ENCODE peak calls at places on chromosomes 3 and 15, in ten cellular contexts. One of them, this sample, is unnamed.

GRCh38 chr15:80822666-80823065 is 43.5 kb downstream of the CEMIP start:
- DNase-seq in ecto neural progenitor cell: no peak
- DNase-seq in stimulated activated CD4-positive, alpha-beta T cell treated with anti-CD3 and anti-CD28 coated beads, Interleukin-4, amount 100 ng/mL, for 48 hours: no peak
- DNase-seq in H7: no peak
- DNase-seq in activated naive CD8-positive, alpha-beta T cell treated with anti-CD3 and anti-CD28 coated beads, Interleukin-2, amount 50 U/mL, for 24 hours: no peak
- DNase-seq in mesothelial cell of epicardium: no peak
- DNase-seq in stimulated activated naive CD8-positive, alpha-beta T cell treated with anti-CD3 and anti-CD28 coated beads, Interleukin-15, amount 100 ng/mL, for 72 hours: no peak
- DNase-seq in AG08395: no peak
- DNase-seq in AG04450: no peak
- DNase-seq in memory B cell: no peak
- DNase-seq in this sample: no peak

GRCh38 chr3:72171946-72172345 is 387.0 kb upstream of the PROK2 start:
- DNase-seq in activated naive CD8-positive, alpha-beta T cell treated with anti-CD3 and anti-CD28 coated beads, Interleukin-2, amount 50 U/mL, for 24 hours: no peak
- DNase-seq in memory B cell: no peak
- DNase-seq in mesothelial cell of epicardium: no peak
- DNase-seq in AG04450: no peak
- DNase-seq in ecto neural progenitor cell: no peak
- DNase-seq in stimulated activated naive CD8-positive, alpha-beta T cell treated with anti-CD3 and anti-CD28 coated beads, Interleukin-15, amount 100 ng/mL, for 72 hours: no peak
- DNase-seq in H7: no peak
- DNase-seq in AG08395: no peak
- DNase-seq in stimulated activated CD4-positive, alpha-beta T cell treated with anti-CD3 and anti-CD28 coated beads, Interleukin-4, amount 100 ng/mL, for 48 hours: no peak
- DNase-seq in this sample: no peak

GRCh38 chr3:78712270-78712669 is 1055.5 kb downstream of the ROBO1 start:
- DNase-seq in stimulated activated naive CD8-positive, alpha-beta T cell treated with anti-CD3 and anti-CD28 coated beads, Interleukin-15, amount 100 ng/mL, for 72 hours: no peak
- DNase-seq in mesothelial cell of epicardium: no peak
- DNase-seq in AG08395: no peak
- DNase-seq in activated naive CD8-positive, alpha-beta T cell treated with anti-CD3 and anti-CD28 coated beads, Interleukin-2, amount 50 U/mL, for 24 hours: no peak
- DNase-seq in AG04450: no peak
- DNase-seq in memory B cell: no peak
- DNase-seq in H7: no peak
- DNase-seq in ecto neural progenitor cell: no peak
- DNase-seq in stimulated activated CD4-positive, alpha-beta T cell treated with anti-CD3 and anti-CD28 coated beads, Interleukin-4, amount 100 ng/mL, for 48 hours: no peak
- DNase-seq in this sample: no peak

GRCh38 chr3:135239485-135239884 is 444.4 kb downstream of the EPHB1 start:
- DNase-seq in AG04450: no peak
- DNase-seq in stimulated activated CD4-positive, alpha-beta T cell treated with anti-CD3 and anti-CD28 coated beads, Interleukin-4, amount 100 ng/mL, for 48 hours: no peak
- DNase-seq in AG08395: no peak
- DNase-seq in H7: no peak
- DNase-seq in stimulated activated naive CD8-positive, alpha-beta T cell treated with anti-CD3 and anti-CD28 coated beads, Interleukin-15, amount 100 ng/mL, for 72 hours: no peak
- DNase-seq in activated naive CD8-positive, alpha-beta T cell treated with anti-CD3 and anti-CD28 coated beads, Interleukin-2, amount 50 U/mL, for 24 hours: no peak
- DNase-seq in ecto neural progenitor cell: no peak
- DNase-seq in memory B cell: no peak
- DNase-seq in mesothelial cell of epicardium: no peak
- DNase-seq in this sample: no peak

GRCh38 chr3:119609301-119609700 is 11.6 kb downstream of the PLA1A start:
- DNase-seq in memory B cell: no peak
- DNase-seq in mesothelial cell of epicardium: no peak
- DNase-seq in activated naive CD8-positive, alpha-beta T cell treated with anti-CD3 and anti-CD28 coated beads, Interleukin-2, amount 50 U/mL, for 24 hours: no peak
- DNase-seq in AG04450: no peak
- DNase-seq in H7: no peak
- DNase-seq in stimulated activated CD4-positive, alpha-beta T cell treated with anti-CD3 and anti-CD28 coated beads, Interleukin-4, amount 100 ng/mL, for 48 hours: no peak
- DNase-seq in stimulated activated naive CD8-positive, alpha-beta T cell treated with anti-CD3 and anti-CD28 coated beads, Interleukin-15, amount 100 ng/mL, for 72 hours: no peak
- DNase-seq in ecto neural progenitor cell: no peak
- DNase-seq in AG08395: no peak
- DNase-seq in this sample: no peak

GRCh38 chr3:118714800-118715199 is 319.8 kb downstream of the IGSF11 start:
- DNase-seq in H7: no peak
- DNase-seq in ecto neural progenitor cell: no peak
- DNase-seq in memory B cell: no peak
- DNase-seq in AG04450: no peak
- DNase-seq in AG08395: no peak
- DNase-seq in stimulated activated naive CD8-positive, alpha-beta T cell treated with anti-CD3 and anti-CD28 coated beads, Interleukin-15, amount 100 ng/mL, for 72 hours: no peak
- DNase-seq in stimulated activated CD4-positive, alpha-beta T cell treated with anti-CD3 and anti-CD28 coated beads, Interleukin-4, amount 100 ng/mL, for 48 hours: no peak
- DNase-seq in activated naive CD8-positive, alpha-beta T cell treated with anti-CD3 and anti-CD28 coated beads, Interleukin-2, amount 50 U/mL, for 24 hours: no peak
- DNase-seq in mesothelial cell of epicardium: no peak
- DNase-seq in this sample: no peak

GRCh38 chr3:14884665-14885064 is 62.7 kb upstream of the NR2C2 start:
- DNase-seq in ecto neural progenitor cell: no peak
- DNase-seq in activated naive CD8-positive, alpha-beta T cell treated with anti-CD3 and anti-CD28 coated beads, Interleukin-2, amount 50 U/mL, for 24 hours: no peak
- DNase-seq in AG08395: no peak
- DNase-seq in stimulated activated naive CD8-positive, alpha-beta T cell treated with anti-CD3 and anti-CD28 coated beads, Interleukin-15, amount 100 ng/mL, for 72 hours: no peak
- DNase-seq in mesothelial cell of epicardium: no peak
- DNase-seq in H7: no peak
- DNase-seq in memory B cell: no peak
- DNase-seq in stimulated activated CD4-positive, alpha-beta T cell treated with anti-CD3 and anti-CD28 coated beads, Interleukin-4, amount 100 ng/mL, for 48 hours: no peak
- DNase-seq in AG04450: no peak
- DNase-seq in this sample: no peak

GRCh38 chr3:122674339-122674738 is 6.3 kb upstream of the PARP14 start:
- DNase-seq in AG08395: no peak
- DNase-seq in stimulated activated CD4-positive, alpha-beta T cell treated with anti-CD3 and anti-CD28 coated beads, Interleukin-4, amount 100 ng/mL, for 48 hours: no peak
- DNase-seq in AG04450: no peak
- DNase-seq in ecto neural progenitor cell: no peak
- DNase-seq in mesothelial cell of epicardium: no peak
- DNase-seq in activated naive CD8-positive, alpha-beta T cell treated with anti-CD3 and anti-CD28 coated beads, Interleukin-2, amount 50 U/mL, for 24 hours: no peak
- DNase-seq in stimulated activated naive CD8-positive, alpha-beta T cell treated with anti-CD3 and anti-CD28 coated beads, Interleukin-15, amount 100 ng/mL, for 72 hours: no peak
- DNase-seq in H7: no peak
- DNase-seq in memory B cell: no peak
- DNase-seq in this sample: no peak

GRCh38 chr3:22012471-22012870 is 261.5 kb upstream of the ZNF385D start:
- DNase-seq in memory B cell: no peak
- DNase-seq in activated naive CD8-positive, alpha-beta T cell treated with anti-CD3 and anti-CD28 coated beads, Interleukin-2, amount 50 U/mL, for 24 hours: no peak
- DNase-seq in stimulated activated CD4-positive, alpha-beta T cell treated with anti-CD3 and anti-CD28 coated beads, Interleukin-4, amount 100 ng/mL, for 48 hours: no peak
- DNase-seq in AG04450: no peak
- DNase-seq in stimulated activated naive CD8-positive, alpha-beta T cell treated with anti-CD3 and anti-CD28 coated beads, Interleukin-15, amount 100 ng/mL, for 72 hours: no peak
- DNase-seq in H7: no peak
- DNase-seq in AG08395: no peak
- DNase-seq in ecto neural progenitor cell: no peak
- DNase-seq in mesothelial cell of epicardium: no peak
- DNase-seq in this sample: no peak

GRCh38 chr3:184238246-184238818 is 8.9 kb downstream of the VWA5B2 start:
- DNase-seq in AG08395: no peak
- DNase-seq in stimulated activated naive CD8-positive, alpha-beta T cell treated with anti-CD3 and anti-CD28 coated beads, Interleukin-15, amount 100 ng/mL, for 72 hours: no peak
- DNase-seq in AG04450: no peak
- DNase-seq in activated naive CD8-positive, alpha-beta T cell treated with anti-CD3 and anti-CD28 coated beads, Interleukin-2, amount 50 U/mL, for 24 hours: no peak
- DNase-seq in stimulated activated CD4-positive, alpha-beta T cell treated with anti-CD3 and anti-CD28 coated beads, Interleukin-4, amount 100 ng/mL, for 48 hours: no peak
- DNase-seq in H7: peak; percentile 31
- DNase-seq in mesothelial cell of epicardium: no peak
- DNase-seq in memory B cell: no peak
- DNase-seq in ecto neural progenitor cell: no peak
- DNase-seq in this sample: no peak

GRCh38 chr3:105823149-105823866 is 45.5 kb downstream of the CBLB start:
- DNase-seq in activated naive CD8-positive, alpha-beta T cell treated with anti-CD3 and anti-CD28 coated beads, Interleukin-2, amount 50 U/mL, for 24 hours: no peak
- DNase-seq in stimulated activated naive CD8-positive, alpha-beta T cell treated with anti-CD3 and anti-CD28 coated beads, Interleukin-15, amount 100 ng/mL, for 72 hours: peak; percentile 41
- DNase-seq in memory B cell: no peak
- DNase-seq in mesothelial cell of epicardium: no peak
- DNase-seq in ecto neural progenitor cell: no peak
- DNase-seq in stimulated activated CD4-positive, alpha-beta T cell treated with anti-CD3 and anti-CD28 coated beads, Interleukin-4, amount 100 ng/mL, for 48 hours: no peak
- DNase-seq in AG08395: peak; percentile 82
- DNase-seq in AG04450: peak; percentile 85
- DNase-seq in H7: no peak
- DNase-seq in this sample: peak; percentile 71